ENCODE peak calls at places on chromosome 11, in eight cellular contexts. H, J, C, G, S, B, K and N are unnamed samples. For H3K27me3, the result is how much of the 10 kb centered on the place peaks cover.

GRCh38 chr11:60835472-60835871 is 6.4 kb upstream of the CCDC86 start:
- DNase-seq in G (no peak), C (no peak), K (no peak), H (no peak), S (no peak), B (peak), J (no peak), N (peak)

GRCh38 chr11:104668797-104669463 is 229.3 kb downstream of the CASP12 start:
- DNase-seq in C (no peak), S (no peak), H (no peak), K (peak), G (peak), B (peak), J (peak), N (peak)

GRCh38 chr11:32428665-32429293 is 6.6 kb downstream of the WT1 start:
- DNase-seq in C (no peak), B (no peak), H (no peak), S (no peak), J (no peak), G (no peak), K (no peak), N (no peak)

GRCh38 chr11:68036717-68037239 is 2.0 kb upstream of the TCIRG1 start:
- DNase-seq in H (peak), K (no peak), G (no peak), S (peak), J (no peak), C (no peak), B (no peak), N (no peak)

GRCh38 chr11:70482529-70482917 is 84.2 kb downstream of the CTTN start:
- DNase-seq in H (no peak), K (no peak), J (no peak), C (peak), B (peak), G (peak), S (peak), N (no peak)

GRCh38 chr11:124900464-124900863 is 2.8 kb upstream of the ROBO4 start:
- DNase-seq in H (no peak), G (peak), S (no peak), C (no peak), J (no peak), B (peak), K (peak), N (peak)

GRCh38 chr11:76030973-76031590 is 175.2 kb downstream of the WNT11 start:
- DNase-seq in S (no peak), H (no peak), G (no peak), K (no peak), C (no peak), B (no peak), J (peak), N (peak)

GRCh38 chr11:70210051-70210501 is 7.0 kb downstream of the FADD start:
- DNase-seq in J (no peak), K (no peak), B (peak), G (peak), C (no peak), S (no peak), H (no peak), N (no peak)

GRCh38 chr11:73072935-73073481 is 69.1 kb downstream of the FCHSD2 start:
- DNase-seq in H (no peak), C (peak), B (peak), K (no peak), S (no peak), G (no peak), J (peak), N (peak)

GRCh38 chr11:57049749-57050148 is 61.0 kb downstream of the OR5AK2 start:
- DNase-seq in S (no peak), C (no peak), G (no peak), H (no peak), B (no peak), K (no peak), J (no peak), N (no peak)

DNA sequence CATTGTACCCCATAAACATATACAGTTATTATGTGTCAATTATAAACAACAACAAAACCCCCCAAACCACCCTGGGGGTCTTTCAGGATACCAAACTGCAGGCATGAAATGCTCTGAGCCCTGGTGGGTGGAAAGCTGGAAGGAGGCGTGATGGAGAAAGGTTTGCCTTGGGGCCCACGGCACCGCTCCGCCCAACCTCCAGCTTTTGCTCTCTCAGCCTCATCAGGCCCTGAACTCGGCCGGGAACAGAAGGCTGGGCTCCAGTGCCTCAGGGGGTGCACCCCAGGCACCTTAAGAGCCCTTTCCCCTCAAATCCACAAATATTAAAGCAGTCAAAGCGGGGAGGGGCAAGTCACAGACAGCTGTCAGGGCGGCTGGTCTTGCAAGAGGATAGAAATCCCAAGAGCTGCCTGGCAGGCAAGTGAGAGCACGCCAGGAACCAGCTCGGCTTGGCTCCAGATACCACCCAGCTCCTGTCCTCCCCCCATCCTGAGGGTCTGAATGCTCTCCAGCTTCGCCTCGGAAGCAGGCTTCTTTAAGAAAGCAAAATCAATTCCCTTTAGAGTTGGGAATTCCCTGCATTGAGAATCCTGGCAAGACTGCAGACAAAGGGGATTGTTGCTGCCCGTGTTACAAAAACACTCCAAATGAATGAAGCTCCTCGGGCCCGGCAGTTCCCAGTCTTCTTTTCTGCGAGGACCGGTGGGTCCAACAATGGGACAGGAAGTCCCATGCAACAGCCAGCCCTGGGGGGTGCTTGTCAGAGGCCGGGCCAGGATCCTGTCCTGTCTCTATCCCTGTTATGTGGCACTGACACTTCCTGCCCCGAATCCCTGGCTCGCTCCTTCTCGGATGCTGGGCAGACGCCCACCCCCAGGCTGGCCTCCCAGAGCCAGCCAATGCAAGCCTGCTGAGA is 80.8 kb downstream of the NAT10 start:
- DNase-seq in C (no peak), H (no peak), G (no peak), S (no peak), K (no peak), J (no peak), B (no peak), N (peak)
- TF ChIP-seq CTCF in C (no peak), H (no peak), G (no peak), S (no peak), K (no peak), J (no peak), B (no peak), N (no peak)

DNA sequence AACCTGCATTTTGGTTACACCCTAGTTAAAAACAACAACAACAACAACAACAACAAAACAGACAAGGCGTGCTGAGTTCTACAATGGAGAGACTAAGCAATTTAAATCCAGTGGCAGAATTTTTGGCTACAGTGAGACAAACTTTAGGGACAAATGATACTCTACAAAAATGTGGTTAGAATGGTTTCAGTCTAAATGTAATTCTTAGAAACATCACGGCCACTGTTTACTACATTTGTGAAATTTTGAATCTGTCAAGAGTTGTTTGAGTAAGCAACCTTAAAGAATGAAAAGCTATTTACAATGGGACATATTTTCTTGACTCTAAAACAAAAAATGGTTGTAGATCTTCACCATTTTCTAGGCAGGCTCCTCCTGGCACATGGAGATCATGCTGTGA is 259.4 kb downstream of the SWAP70 start:
- DNase-seq in B (no peak), H (no peak), G (no peak), K (no peak), C (no peak), J (no peak), S (no peak), N (no peak)
- H3K4me3 ChIP-seq in B (no peak), H (no peak), G (no peak), K (no peak), C (no peak), J (no peak), S (no peak), N (no peak)

DNA sequence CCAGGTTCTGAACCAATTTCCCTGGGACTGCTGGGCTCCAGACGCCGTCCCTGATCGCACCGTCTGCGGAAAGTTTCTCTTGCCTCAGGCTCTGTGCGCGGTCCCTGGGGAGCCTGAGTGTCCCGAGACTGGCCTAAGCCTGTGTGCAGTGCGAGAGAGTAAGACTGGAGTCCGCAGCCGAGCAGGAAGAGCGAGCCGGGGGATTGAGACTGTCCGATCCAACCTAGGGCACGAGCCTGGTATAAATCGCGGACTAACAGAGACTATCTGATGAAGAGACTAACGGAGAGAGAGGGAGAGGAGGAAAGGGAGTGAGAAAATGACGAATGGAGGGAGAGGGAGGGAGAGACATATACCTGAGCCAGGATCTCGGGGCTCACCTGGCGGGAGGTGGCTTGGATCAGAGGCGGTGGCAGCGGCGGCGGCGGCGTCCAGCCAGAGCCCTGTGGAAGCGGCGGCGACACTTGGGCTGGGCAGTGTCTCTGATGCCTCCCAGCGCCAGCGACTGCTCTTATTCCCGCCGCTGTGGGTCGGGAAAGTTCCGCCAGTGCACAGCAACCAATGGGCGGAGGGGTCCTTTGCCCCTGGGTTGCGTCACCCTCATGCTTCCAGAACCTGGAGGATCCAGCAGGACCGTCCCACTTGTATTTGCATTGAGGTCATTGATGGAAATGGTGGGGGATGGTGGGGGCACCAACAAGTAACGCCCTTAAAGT is at the start of gene CALCA:
- DNase-seq in J (no peak), B (no peak), S (no peak), H (no peak), C (peak), K (no peak), G (no peak), N (no peak)
- H3K27me3 ChIP-seq in J (under half), B (half or more), S (under half), H (under half), C (half or more), K (half or more), G (half or more), N (under half)

GRCh38 chr11:13183094-13183825 is 94.3 kb upstream of the BMAL1 start:
- DNase-seq in J (peak), S (no peak), C (peak), K (no peak), G (peak), B (peak), H (no peak), N (peak)
- TF ChIP-seq CTCF in J (peak), S (peak), C (peak), K (peak), G (peak), B (peak), H (peak), N (peak)

DNA sequence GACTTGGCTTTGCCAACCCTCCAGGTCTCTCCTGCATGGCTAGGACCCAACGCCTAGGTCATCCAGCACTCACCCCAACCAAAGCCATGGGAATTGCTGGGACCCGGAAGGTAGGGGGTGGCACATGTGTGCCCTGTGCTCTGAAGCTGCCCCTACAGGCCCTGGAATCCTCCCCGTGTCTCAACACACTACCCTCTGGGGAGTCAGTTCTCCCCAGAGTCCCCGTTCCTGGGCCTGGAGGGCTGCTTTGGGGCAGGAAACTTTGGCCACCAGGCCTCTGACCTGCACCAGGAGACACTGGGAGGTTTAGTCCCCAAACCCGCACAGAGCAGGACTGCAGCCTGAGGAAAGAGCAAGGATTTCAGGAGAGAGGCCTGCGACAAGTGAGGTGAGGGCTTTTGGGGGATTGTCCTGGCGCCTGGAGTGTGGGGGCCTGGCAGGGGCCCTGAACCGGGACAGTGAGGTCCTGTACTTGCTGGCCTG is 495 bp upstream of the IFITM1 start:
- DNase-seq in S (peak), K (no peak), C (no peak), H (no peak), B (no peak), G (no peak), J (no peak), N (no peak)
- H3K4me3 ChIP-seq in S (peak), K (no peak), C (no peak), H (no peak), B (no peak), G (no peak), J (peak), N (no peak)